ENCODE peak calls at places on chromosomes 2 and 18, in six cellular contexts. K, J, S, Y, M and O are unnamed samples.
A peak's percentile ranks its signal among the peaks of the same experiment; 100 is the strongest.

GRCh38 chr2:4995466-4995865 is 696.7 kb upstream of the SOX11 start:
- DNase-seq in K (no peak), J (no peak), S (no peak), Y (no peak), M (no peak), O (no peak)

GRCh38 chr2:184047536-184047935 is 550.8 kb upstream of the ZNF804A start:
- DNase-seq in K (no peak), J (no peak), S (no peak), Y (no peak), M (no peak), O (no peak)

GRCh38 chr18:32470136-32470712 is 458 bp downstream of the GAREM1 start:
- DNase-seq in K (no peak), J (no peak), S (no peak), Y (no peak), M (peak; percentile 64), O (peak; percentile 35)

GRCh38 chr2:196219686-196220085 is 48.3 kb upstream of the STK17B start:
- DNase-seq in K (no peak), J (no peak), S (no peak), Y (no peak), M (no peak), O (no peak)

GRCh38 chr2:200525066-200525465 is 941 bp upstream of the SGO2 start:
- DNase-seq in K (no peak), J (no peak), S (no peak), Y (no peak), M (no peak), O (no peak)

GRCh38 chr18:58536187-58536516 is 92.7 kb downstream of the ALPK2 start:
- DNase-seq in K (no peak), J (no peak), S (no peak), Y (no peak), M (no peak), O (no peak)

GRCh38 chr2:157691131-157691530 is 62.5 kb upstream of the ACVR1C start:
- DNase-seq in K (no peak), J (no peak), S (no peak), Y (no peak), M (no peak), O (no peak)

GRCh38 chr2:177772529-177772928 is 300.0 kb downstream of the PDE11A start:
- DNase-seq in K (no peak), J (peak; percentile 48), S (peak; percentile 63), Y (no peak), M (no peak), O (no peak)

GRCh38 chr2:57330447-57330846 is 716.2 kb upstream of the VRK2 start:
- DNase-seq in K (no peak), J (peak; percentile 50), S (no peak), Y (no peak), M (no peak), O (no peak)